ENCODE peak calls at places on chromosomes 5 and 9, in four cellular contexts. X is fibroblast of mammary gland, J is fibroblast of lung, N is GM10248. Z is an unnamed sample.

GRCh38 chr5:74167206-74167929 is 473.2 kb downstream of the ENC1 start:
- DNase-seq in X (peak), J (peak), N (no peak), Z (no peak)

GRCh38 chr9:106916491-106917235 is 53.7 kb downstream of the ZNF462 start:
- DNase-seq in X (peak), J (peak), N (no peak), Z (no peak)

GRCh38 chr5:135446186-135446585 is 962 bp downstream of the DCANP1 start:
- DNase-seq in X (no peak), J (no peak), N (no peak), Z (no peak)

GRCh38 chr9:92122792-92123191 is 7.6 kb upstream of the SPTLC1 start:
- DNase-seq in X (no peak), J (no peak), N (no peak), Z (no peak)

GRCh38 chr9:94799578-94800264 is 73.2 kb downstream of the AOPEP start:
- DNase-seq in X (peak), J (peak), N (no peak), Z (no peak)

GRCh38 chr9:93059097-93059959 is 827 bp downstream of the SUSD3 start:
- DNase-seq in X (no peak), J (no peak), N (peak), Z (no peak)

GRCh38 chr9:95302471-95302870 is 15.0 kb downstream of the FANCC start:
- DNase-seq in X (no peak), J (no peak), N (no peak), Z (no peak)

GRCh38 chr9:27365977-27366376 is 69.0 kb upstream of the EQTN start:
- DNase-seq in X (no peak), J (no peak), N (peak), Z (no peak)

GRCh38 chr5:146510528-146510927 is 5.5 kb downstream of the GPR151 start:
- DNase-seq in X (peak), J (peak), N (no peak), Z (no peak)

Z was measured in occipital lobe.